ENCODE peak calls at places on chromosomes 12 and 14, in eight cellular contexts. L is SK-N-MC; H is activated T-helper 1 cell treated with anti-CD3 and anti-CD28 coated beads, Interleukin-12 subunit alpha, Interleukin-12 subunit beta, Interleukin-2, Interleukin-4 antibody, amounts not matched to agents 30 ng/mL and 10 ng/mL and 1 ng/mL, durations not matched to agents 14 hours and 24 hours and 36 hours; M is GM12865; T is amygdala; C is heart right ventricle; B is NCI-H1092; W is cardiac muscle cell. D is an unnamed sample.

GRCh38 chr14:51490205-51490604 is 161.5 kb upstream of the FRMD6 start:
- DNase-seq in L (no peak), H (no peak), M (no peak), T (no peak), C (no peak), B (no peak), W (no peak), D (no peak)

GRCh38 chr12:10098762-10099161 is at the start of gene CLEC1A:
- DNase-seq in L (no peak), H (no peak), M (no peak), T (no peak), C (peak), B (no peak), W (no peak), D (no peak)

GRCh38 chr12:49092086-49092815 is 2.4 kb downstream of the DHH start:
- DNase-seq in L (no peak), H (peak), M (peak), T (peak), C (no peak), B (no peak), W (peak), D (no peak)

GRCh38 chr12:23204933-23205778 is 580.2 kb downstream of the ETNK1 start:
- DNase-seq in L (peak), H (no peak), M (peak), T (no peak), C (peak), B (peak), W (peak), D (peak)

GRCh38 chr12:49796606-49797451 is 31.4 kb downstream of the NCKAP5L start:
- DNase-seq in L (no peak), H (no peak), M (no peak), T (no peak), C (no peak), B (no peak), W (no peak), D (no peak)

GRCh38 chr12:116492703-116493324 is 66.4 kb upstream of the MAP1LC3B2 start:
- DNase-seq in L (no peak), H (no peak), M (peak), T (no peak), C (no peak), B (no peak), W (peak), D (no peak)

GRCh38 chr12:8527250-8528130 is 13.2 kb downstream of the CLEC4E start:
- DNase-seq in L (no peak), H (no peak), M (no peak), T (no peak), C (no peak), B (no peak), W (no peak), D (no peak)

GRCh38 chr14:105071326-105071725 is 6.1 kb upstream of the GPR132 start:
- DNase-seq in L (no peak), H (no peak), M (no peak), T (no peak), C (no peak), B (no peak), W (no peak), D (no peak)

GRCh38 chr14:87264386-87264785 is 728.6 kb downstream of the GALC start:
- DNase-seq in L (no peak), H (no peak), M (no peak), T (no peak), C (no peak), B (no peak), W (no peak), D (no peak)

GRCh38 chr12:6392499-6392898 is 8.5 kb downstream of the LTBR start:
- DNase-seq in L (no peak), H (no peak), M (no peak), T (no peak), C (no peak), B (no peak), W (no peak), D (no peak)

D was measured in NCI-H1694.